ENCODE peak calls at places on chromosomes 11 and 22, in four cellular contexts. V, B, P and Z are unnamed samples. For H3K36me3, the result is how much of the 10 kb centered on the place peaks cover.

GRCh38 chr22:37383342-37383741 is 43.9 kb downstream of the ELFN2 start:
- DNase-seq in V (no peak), P (no peak), B (no peak), Z (no peak)

GRCh38 chr22:32590556-32590955 is 115.9 kb downstream of the FBXO7 start:
- DNase-seq in P (no peak), V (no peak), B (no peak), Z (no peak)

GRCh38 chr22:36467946-36468345 is 13.5 kb downstream of the TXN2 start:
- DNase-seq in B (no peak), V (peak), P (no peak), Z (no peak)

GRCh38 chr11:6505577-6506240 is 8.6 kb downstream of the DNHD1 start:
- DNase-seq in B (no peak), V (no peak), P (no peak), Z (peak)

GRCh38 chr11:87173185-87174039 is 135.7 kb downstream of the TMEM135 start:
- DNase-seq in P (no peak), V (no peak), B (no peak), Z (no peak)

GRCh38 chr11:117281159-117281558 is 10.0 kb upstream of the BACE1-AS start:
- DNase-seq in V (no peak), B (peak), P (no peak), Z (peak)

GRCh38 chr22:32103648-32104326 is 55.3 kb downstream of the C22orf42 start:
- DNase-seq in V (no peak), P (no peak), B (no peak), Z (no peak)

GRCh38 chr11:66866420-66867010 is 9.7 kb downstream of the LRFN4 start:
- DNase-seq in B (no peak), V (no peak), P (no peak), Z (no peak)

GRCh38 chr11:120652705-120653335 is 141.3 kb downstream of the GRIK4 start:
- DNase-seq in V (no peak), P (no peak), B (no peak), Z (no peak)

GRCh38 chr22:42300286-42301071 is 30.0 kb upstream of the TCF20 start:
- DNase-seq in P (no peak), V (no peak), B (no peak), Z (no peak)

GRCh38 chr22:38489561-38490133 is 16.5 kb downstream of the DDX17 start:
- DNase-seq in P (no peak), B (no peak), V (no peak), Z (no peak)

GRCh38 chr11:64501500-64502427 is 89.3 kb upstream of the SLC22A12 start:
- DNase-seq in V (no peak), B (no peak), P (no peak), Z (no peak)

GRCh38 chr22:36386900-36387663 is 685 bp downstream of the MYH9 start:
- DNase-seq in P (peak), B (peak), V (peak), Z (peak)

DNA sequence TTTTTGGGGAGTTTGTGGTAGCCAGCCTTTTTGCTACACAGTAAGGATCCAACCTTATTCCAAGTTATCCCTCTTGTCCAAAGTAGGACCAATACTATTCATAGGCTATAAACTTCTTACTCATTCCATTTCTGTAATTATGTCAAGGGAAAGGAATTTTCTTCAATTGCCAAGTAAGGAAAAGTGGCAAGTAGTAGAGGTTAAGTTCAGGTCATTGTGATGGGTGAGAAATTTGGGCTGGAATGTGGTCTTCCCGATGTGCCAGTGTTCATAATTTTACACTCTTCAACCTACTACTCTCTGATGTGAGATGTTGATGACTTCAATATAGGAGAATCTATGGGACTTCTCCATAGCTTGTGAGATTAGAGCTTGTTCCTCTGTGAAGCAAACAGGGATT is 648.8 kb downstream of the METTL15 start:
- DNase-seq in B (no peak), P (no peak), V (no peak), Z (no peak)
- H3K27ac ChIP-seq in B (no peak), P (no peak), V (no peak), Z (no peak)

GRCh38 chr22:19979712-19980493 is 36.7 kb downstream of the ARVCF start:
- DNase-seq in V (no peak), P (no peak), B (no peak), Z (no peak)
- H3K36me3 ChIP-seq in V (under half), P (under half), B (under half), Z (under half)

GRCh38 chr11:2302280-2302843 is 549 bp downstream of the TSPAN32 start:
- DNase-seq in V (no peak), B (no peak), P (no peak), Z (no peak)
- TF ChIP-seq POLR2A in V (no peak), B (no peak), P (no peak), Z (no peak)

GRCh38 chr22:28952857-28953256 is 69.5 kb downstream of the ZNRF3 start:
- DNase-seq in B (no peak), V (no peak), P (no peak), Z (no peak)
- H3K27ac ChIP-seq in B (peak), V (no peak), P (no peak), Z (no peak)

GRCh38 chr22:50278461-50278860 is 8.3 kb upstream of the MAPK11 start:
- DNase-seq in P (no peak), V (no peak), B (no peak), Z (no peak)
- H3K36me3 ChIP-seq in P (half or more), V (half or more), B (under half), Z (under half)

GRCh38 chr22:24590596-24591173 is 2.2 kb downstream of the LRRC75B start:
- DNase-seq in P (no peak), V (no peak), B (no peak), Z (no peak)
- TF ChIP-seq POLR2A in P (no peak), V (no peak), B (no peak), Z (no peak)

GRCh38 chr11:48056325-48057183 is 76.2 kb downstream of the PTPRJ start:
- DNase-seq in P (no peak), B (no peak), V (no peak), Z (no peak)

GRCh38 chr11:48052183-48053040 is 72.1 kb downstream of the PTPRJ start:
- DNase-seq in B (no peak), P (no peak), V (no peak), Z (no peak)

GRCh38 chr11:48058064-48058463 is 77.7 kb downstream of the PTPRJ start:
- DNase-seq in B (no peak), P (no peak), V (no peak), Z (no peak)

GRCh38 chr11:48054994-48055291 is 74.6 kb downstream of the PTPRJ start:
- DNase-seq in V (no peak), B (no peak), P (no peak), Z (no peak)

DNA sequence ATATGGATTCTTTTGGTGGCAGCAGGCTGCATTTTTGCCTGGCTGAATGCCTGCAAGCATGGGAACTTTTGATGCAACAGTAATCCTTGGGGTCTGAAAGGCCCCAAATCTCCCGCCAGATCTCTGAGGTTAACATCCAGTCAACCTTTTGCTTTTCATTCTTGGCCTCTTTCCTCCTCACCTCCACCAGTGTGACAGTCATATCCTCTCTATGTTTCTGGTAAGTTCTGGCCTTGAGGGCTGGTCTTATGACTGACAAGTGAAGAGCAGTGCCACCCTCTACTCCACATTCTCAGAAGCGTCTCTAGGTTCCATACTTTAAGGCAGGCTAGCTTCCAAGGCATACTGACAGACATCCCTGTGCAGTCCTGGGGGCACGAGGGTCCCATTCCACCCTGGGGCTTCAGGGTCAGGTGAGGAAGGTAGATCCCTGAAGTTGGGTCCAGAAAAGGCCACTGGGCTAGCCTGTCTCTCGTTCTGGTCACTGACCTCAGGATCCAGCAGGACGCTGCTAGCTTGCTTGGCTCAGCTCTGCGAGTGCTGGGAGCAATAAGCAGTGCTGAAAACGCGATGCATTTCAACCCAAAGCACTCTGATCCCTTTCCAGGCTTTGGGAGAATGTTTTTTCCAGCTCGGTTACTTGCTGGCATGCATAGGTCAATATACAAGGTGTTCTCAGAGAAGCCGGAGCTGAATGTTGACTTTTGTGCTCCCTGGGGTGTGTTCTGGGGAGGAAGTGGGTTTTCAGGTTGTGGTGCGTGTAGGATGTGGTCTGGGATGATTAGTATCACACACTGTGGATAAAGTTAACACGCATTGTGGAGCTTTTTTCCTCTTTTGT is 75.2 kb downstream of the PTPRJ start:
- DNase-seq in B (no peak), V (no peak), P (no peak), Z (no peak)
- H3K27ac ChIP-seq in B (no peak), V (no peak), P (peak), Z (no peak)